ENCODE peak calls at places on chromosomes 5 and 9, in eight cellular contexts. E is effector memory CD8-positive, alpha-beta T cell; D is KBM-7; N is Calu3; C is HFFc6; Q is OCI-M1; O is stimulated activated CD4-positive, alpha-beta T cell treated with anti-CD3 and anti-CD28 coated beads, Interleukin-12 subunit alpha, Interleukin-12 subunit beta, amount 100 ng/mL, for 48 hours; M is fibroblast of the conjunctiva. J is an unnamed sample.

GRCh38 chr9:130996205-130996604 is 12.8 kb upstream of the LAMC3 start:
- DNase-seq in Q (no peak), M (no peak), N (no peak), O (no peak), E (no peak), C (no peak), D (no peak), J (no peak)

GRCh38 chr5:135438712-135439111 is 8.4 kb downstream of the DCANP1 start:
- DNase-seq in D (no peak), E (no peak), O (no peak), Q (no peak), M (no peak), N (no peak), C (no peak), J (no peak)

GRCh38 chr9:93032545-93032944 is 26.0 kb upstream of the SUSD3 start:
- DNase-seq in N (no peak), C (no peak), O (no peak), M (no peak), Q (no peak), D (no peak), E (no peak), J (no peak)

GRCh38 chr5:595285-595684 is 16.9 kb upstream of the CEP72 start:
- DNase-seq in C (no peak), O (no peak), D (no peak), N (no peak), Q (no peak), M (no peak), E (no peak), J (no peak)

GRCh38 chr9:78031271-78031825 is at the start of gene GNAQ:
- DNase-seq in C (no peak), M (no peak), E (peak; percentile 44), N (peak; percentile 20), Q (no peak), O (no peak), D (no peak), J (peak; percentile 36)

GRCh38 chr5:15966066-15966640 is 213.4 kb downstream of the MARCHF11 start:
- DNase-seq in M (no peak), C (peak; percentile 7), Q (peak; percentile 24), E (no peak), O (no peak), N (no peak), D (no peak), J (no peak)

GRCh38 chr5:101783241-101784095 is 512.6 kb downstream of the SLCO4C1 start:
- DNase-seq in M (no peak), D (no peak), E (no peak), C (no peak), Q (no peak), N (no peak), O (no peak), J (no peak)

GRCh38 chr9:99023831-99024230 is 80.1 kb downstream of the COL15A1 start:
- DNase-seq in O (no peak), D (no peak), C (no peak), M (no peak), E (no peak), N (no peak), Q (no peak), J (no peak)

GRCh38 chr5:95730730-95731570 is at the start of gene RHOBTB3:
- DNase-seq in N (peak; percentile 85), C (peak; percentile 87), M (peak; percentile 90), O (peak; percentile 5), E (peak; percentile 9), Q (peak; percentile 94), D (peak; percentile 88), J (peak; percentile 95)

GRCh38 chr5:111132731-111133435 is 40.7 kb downstream of the WDR36 start:
- DNase-seq in O (no peak), E (no peak), D (no peak), M (no peak), N (no peak), Q (peak; percentile 14), C (no peak), J (no peak)

GRCh38 chr5:122101636-122102285 is 23.7 kb upstream of the LOX start:
- DNase-seq in C (peak; percentile 57), Q (peak; percentile 38), O (no peak), N (peak; percentile 13), E (no peak), D (peak; percentile 40), M (peak; percentile 72), J (peak; percentile 57)

GRCh38 chr5:134136221-134136631 is 21.7 kb downstream of the TCF7 start:
- DNase-seq in Q (no peak), O (no peak), C (no peak), D (no peak), M (no peak), N (no peak), E (no peak), J (no peak)

GRCh38 chr9:93064392-93065124 is 6.1 kb downstream of the SUSD3 start:
- DNase-seq in D (peak; percentile 96), E (peak; percentile 86), N (no peak), M (no peak), C (no peak), Q (peak; percentile 83), O (peak; percentile 91), J (peak; percentile 78)

GRCh38 chr5:169303119-169303515 is 2.2 kb upstream of the SLIT3 start:
- DNase-seq in C (no peak), O (no peak), D (no peak), N (no peak), E (no peak), M (no peak), Q (no peak), J (no peak)

GRCh38 chr9:36845844-36846243 is 188.2 kb downstream of the PAX5 start:
- DNase-seq in N (no peak), O (no peak), M (no peak), Q (no peak), E (no peak), C (no peak), D (no peak), J (no peak)

GRCh38 chr5:126009566-126009965 is 413.6 kb upstream of the GRAMD2B start:
- DNase-seq in D (no peak), C (no peak), N (no peak), M (no peak), Q (no peak), O (no peak), E (no peak), J (no peak)

GRCh38 chr5:149581931-149582768 is 852 bp downstream of the ARHGEF37 start:
- DNase-seq in M (no peak), C (no peak), O (no peak), E (no peak), D (no peak), N (no peak), Q (peak; percentile 13), J (no peak)

GRCh38 chr5:77561965-77562364 is 69.8 kb upstream of the WDR41 start:
- DNase-seq in N (no peak), M (no peak), O (no peak), E (no peak), D (no peak), Q (no peak), C (no peak), J (no peak)

GRCh38 chr5:96434201-96434645 is 1.2 kb upstream of the PCSK1 start:
- DNase-seq in E (peak; percentile 3), N (peak; percentile 60), M (peak; percentile 49), O (peak; percentile 21), D (peak; percentile 41), Q (peak; percentile 80), C (peak; percentile 37), J (peak; percentile 77)

GRCh38 chr5:78566747-78567449 is 81.7 kb downstream of the LHFPL2 start:
- DNase-seq in M (no peak), D (no peak), E (no peak), O (no peak), N (no peak), C (no peak), Q (peak; percentile 43), J (no peak)

GRCh38 chr9:77951369-77951768 is 80.2 kb downstream of the GNAQ start:
- DNase-seq in D (no peak), C (no peak), M (no peak), N (no peak), E (no peak), Q (no peak), O (no peak), J (no peak)

GRCh38 chr5:179375966-179376365 is 30.7 kb upstream of the ADAMTS2 start:
- DNase-seq in N (no peak), Q (no peak), D (no peak), O (no peak), M (no peak), E (no peak), C (no peak), J (no peak)

GRCh38 chr5:54651482-54652076 is 134.0 kb downstream of the SNX18 start:
- DNase-seq in Q (no peak), D (no peak), C (no peak), E (no peak), N (peak; percentile 86), O (no peak), M (peak; percentile 83), J (no peak)

GRCh38 chr5:131957721-131958483 is 12.4 kb upstream of the MEIKIN start:
- DNase-seq in D (no peak), N (no peak), O (no peak), Q (no peak), E (no peak), C (no peak), M (no peak), J (no peak)

GRCh38 chr5:67771791-67772190 is 443.8 kb upstream of the PIK3R1 start:
- DNase-seq in E (no peak), M (no peak), D (no peak), Q (no peak), C (no peak), O (no peak), N (no peak), J (no peak)

GRCh38 chr9:78982849-78983248 is 588.9 kb upstream of the TLE4 start:
- DNase-seq in M (no peak), D (no peak), C (peak; percentile 65), O (no peak), Q (no peak), N (peak; percentile 1), E (no peak), J (no peak)

GRCh38 chr5:25550793-25551192 is 906.0 kb upstream of the CDH10 start:
- DNase-seq in N (no peak), M (no peak), C (no peak), E (no peak), D (no peak), O (no peak), Q (no peak), J (no peak)